ENCODE peak calls at places on chromosomes 12 and 14, in six cellular contexts. S, K, F, W, Y and Q are unnamed samples.

GRCh38 chr12:96136129-96136528 is 58.0 kb upstream of the ELK3 start:
- DNase-seq in S (peak; percentile 38), K (no peak), F (no peak), W (no peak), Y (no peak), Q (no peak)

GRCh38 chr14:100417466-100417865 is 94.3 kb downstream of the SLC25A47 start:
- DNase-seq in S (peak; percentile 82), K (no peak), F (peak; percentile 31), W (peak; percentile 79), Y (no peak), Q (no peak)

GRCh38 chr12:132427999-132428871 is 61.7 kb upstream of the FBRSL1 start:
- DNase-seq in S (no peak), K (no peak), F (no peak), W (peak; percentile 88), Y (no peak), Q (no peak)

GRCh38 chr12:31650927-31651326 is 8.6 kb upstream of the ETFBKMT start:
- DNase-seq in S (no peak), K (no peak), F (no peak), W (peak; percentile 91), Y (no peak), Q (no peak)

GRCh38 chr14:75277000-75277795 is 1.4 kb upstream of the FOS start:
- DNase-seq in S (peak; percentile 90), K (peak; percentile 76), F (peak; percentile 75), W (peak; percentile 88), Y (peak; percentile 74), Q (peak; percentile 51)

GRCh38 chr14:35632276-35633071 is 98.5 kb downstream of the INSM2 start:
- DNase-seq in S (peak; percentile 24), K (peak; percentile 89), F (no peak), W (no peak), Y (no peak), Q (no peak)

GRCh38 chr12:56803750-56804149 is 40.6 kb downstream of the HSD17B6 start:
- DNase-seq in S (no peak), K (no peak), F (no peak), W (no peak), Y (no peak), Q (no peak)

GRCh38 chr12:6364037-6364360 is 11.4 kb downstream of the SCNN1A start:
- DNase-seq in S (no peak), K (no peak), F (no peak), W (no peak), Y (no peak), Q (no peak)